ENCODE peak calls at places on chromosomes 1 and 21, in seven cellular contexts. L is IMR-90, Y is trophoblast cell, X is mesenchymal stem cell, E is neuronal stem cell, O is H9, A is H1. M is an unnamed sample.

GRCh38 chr1:158124034-158124433 is 56.7 kb upstream of the CD1D start:
- DNase-seq in X (no peak), E (no peak), O (no peak), L (peak; percentile 9), A (no peak), Y (no peak), M (peak; percentile 59)

GRCh38 chr1:199512037-199512710 is 515.3 kb upstream of the NR5A2 start:
- DNase-seq in E (peak; percentile 54), O (peak; percentile 42), Y (no peak), A (no peak), L (no peak), X (no peak), M (peak; percentile 15)

GRCh38 chr1:66274634-66275033 is 259.3 kb upstream of the SGIP1 start:
- DNase-seq in Y (no peak), E (no peak), X (peak; percentile 41), A (no peak), O (no peak), L (peak; percentile 80), M (no peak)

GRCh38 chr1:148372731-148373130 is 110.4 kb downstream of the PPIAL4G start:
- DNase-seq in Y (peak; percentile 10), L (peak; percentile 44), X (peak; percentile 28), A (no peak), O (no peak), E (no peak), M (no peak)

GRCh38 chr1:23286401-23286800 is 57.7 kb downstream of the HNRNPR start:
- DNase-seq in O (no peak), X (no peak), A (no peak), Y (peak; percentile 32), E (no peak), L (no peak), M (no peak)

GRCh38 chr1:34763142-34763781 is 3.7 kb downstream of the GJB4 start:
- DNase-seq in Y (peak; percentile 83), O (peak; percentile 79), X (no peak), L (peak; percentile 9), A (no peak), E (no peak), M (peak; percentile 90)

GRCh38 chr1:238710697-238711096 is 675.7 kb upstream of the CHRM3 start:
- DNase-seq in Y (no peak), O (no peak), L (peak; percentile 8), X (peak; percentile 5), A (peak; percentile 13), E (no peak), M (peak; percentile 57)

GRCh38 chr1:103074224-103074623 is 34.1 kb downstream of the COL11A1 start:
- DNase-seq in E (no peak), X (no peak), Y (no peak), L (no peak), A (no peak), O (no peak), M (no peak)

GRCh38 chr1:53949023-53949611 is 3.0 kb downstream of the LRRC42 start:
- DNase-seq in O (peak; percentile 54), E (peak; percentile 39), Y (peak; percentile 55), X (peak; percentile 55), L (peak; percentile 51), A (no peak), M (peak; percentile 75)

GRCh38 chr1:8077120-8077573 is 51.0 kb upstream of the ERRFI1 start:
- DNase-seq in Y (peak; percentile 93), A (no peak), X (peak; percentile 99), E (no peak), O (peak; percentile 41), L (peak; percentile 97), M (peak; percentile 56)

GRCh38 chr1:171468120-171468790 is 17.1 kb upstream of the PRRC2C start:
- DNase-seq in X (peak; percentile 27), Y (peak; percentile 49), A (no peak), E (no peak), O (no peak), L (peak; percentile 64), M (no peak)

GRCh38 chr21:41751621-41752020 is 15.2 kb downstream of the RIPK4 start:
- DNase-seq in O (no peak), X (no peak), A (no peak), Y (no peak), L (no peak), E (no peak), M (no peak)

GRCh38 chr1:211643324-211644212 is 31.9 kb downstream of the NEK2 start:
- DNase-seq in X (no peak), Y (no peak), A (no peak), E (no peak), O (no peak), L (no peak), M (peak; percentile 42)

GRCh38 chr1:44354268-44354839 is 703 bp downstream of the ERI3 start:
- DNase-seq in O (no peak), A (no peak), E (no peak), L (peak; percentile 35), X (peak; percentile 28), Y (no peak), M (peak; percentile 36)

GRCh38 chr21:34959607-34960006 is 89.5 kb downstream of the RUNX1 start:
- DNase-seq in L (no peak), A (no peak), X (no peak), E (no peak), O (no peak), Y (no peak), M (no peak)

GRCh38 chr1:7280257-7280656 is 490.8 kb upstream of the VAMP3 start:
- DNase-seq in O (no peak), X (no peak), E (no peak), L (no peak), A (no peak), Y (no peak), M (no peak)

GRCh38 chr21:32411366-32412161 is 942 bp upstream of the EVA1C start:
- DNase-seq in L (peak; percentile 38), A (no peak), E (no peak), X (peak; percentile 15), Y (peak; percentile 25), O (peak; percentile 39), M (no peak)

GRCh38 chr1:10152709-10153284 is 57.6 kb upstream of the KIF1B start:
- DNase-seq in O (peak; percentile 75), E (peak; percentile 26), Y (peak; percentile 67), L (peak; percentile 48), A (no peak), X (peak; percentile 48), M (peak; percentile 68)

GRCh38 chr1:31748265-31748859 is 15.8 kb downstream of the ADGRB2 start:
- DNase-seq in A (no peak), O (no peak), E (no peak), Y (peak; percentile 19), X (peak; percentile 20), L (peak; percentile 31), M (peak; percentile 69)

GRCh38 chr1:29675481-29676263 is 439.4 kb downstream of the PTPRU start:
- DNase-seq in O (peak; percentile 22), Y (no peak), L (no peak), A (no peak), X (no peak), E (no peak), M (peak; percentile 8)

GRCh38 chr1:31505884-31506497 is 70.3 kb upstream of the TINAGL1 start:
- DNase-seq in O (peak; percentile 9), A (no peak), Y (no peak), X (peak; percentile 56), L (peak; percentile 84), E (no peak), M (no peak)

DNA sequence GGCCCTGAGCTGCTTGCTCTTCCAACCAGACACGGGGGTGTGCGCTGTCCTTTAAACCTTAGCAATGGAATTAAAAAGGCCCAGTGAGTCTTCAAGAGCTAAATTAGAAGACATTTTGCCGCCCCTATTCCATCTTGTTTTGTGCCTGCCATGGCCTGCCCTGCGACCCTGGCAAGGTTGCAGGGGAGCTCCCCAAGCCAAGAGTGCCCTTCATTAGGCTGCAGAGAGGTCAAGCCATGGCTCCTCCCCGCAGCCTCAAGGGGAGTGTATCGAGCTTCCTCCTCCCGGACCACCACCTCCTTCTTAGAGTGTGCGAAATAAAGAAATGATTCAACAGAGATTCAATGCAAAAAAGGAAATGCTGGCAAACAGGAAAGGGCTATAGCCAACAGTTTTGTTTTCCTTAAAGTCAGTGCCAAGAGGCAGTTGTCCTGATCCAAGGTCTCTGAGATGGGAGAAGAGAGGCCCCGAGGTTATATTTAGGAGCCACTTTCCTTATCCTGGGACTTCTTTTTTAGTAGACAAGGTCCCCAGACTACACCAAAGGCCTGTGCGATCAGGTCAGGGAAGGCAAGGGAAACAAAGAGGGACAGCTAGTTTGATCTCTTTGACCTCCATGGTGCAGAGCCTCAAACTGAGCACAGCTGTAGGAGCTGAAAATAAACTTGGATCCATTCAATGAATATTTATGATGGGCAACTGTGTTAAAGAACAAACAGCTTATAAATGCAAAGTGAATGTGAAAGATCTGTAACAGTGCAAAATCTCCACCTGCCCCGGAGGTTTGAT is 256.4 kb downstream of the DYRK1A start:
- DNase-seq in X (no peak), O (no peak), Y (no peak), E (no peak), A (no peak), L (no peak), M (no peak)
- H3K18ac ChIP-seq in X (no peak overlapping the region), O (no peak overlapping the region), Y (no peak overlapping the region), E (no peak overlapping the region), A (no peak overlapping the region), L (no peak overlapping the region), M (no peak overlapping the region)

GRCh38 chr1:208254862-208255261 is 10.7 kb upstream of the PLXNA2 start:
- DNase-seq in X (peak; percentile 45), A (no peak), E (no peak), Y (peak; percentile 94), O (no peak), L (peak; percentile 52), M (no peak)

GRCh38 chr1:208256091-208256490 is 11.9 kb upstream of the PLXNA2 start:
- DNase-seq in L (no peak), Y (peak; percentile 91), E (no peak), A (no peak), X (no peak), O (no peak), M (no peak)

GRCh38 chr1:208258277-208258676 is 14.1 kb upstream of the PLXNA2 start:
- DNase-seq in L (no peak), O (no peak), A (no peak), X (no peak), Y (no peak), E (no peak), M (no peak)

GRCh38 chr1:208256556-208256955 is 12.4 kb upstream of the PLXNA2 start:
- DNase-seq in A (no peak), O (no peak), Y (peak; percentile 99), X (no peak), E (no peak), L (no peak), M (no peak)

DNA sequence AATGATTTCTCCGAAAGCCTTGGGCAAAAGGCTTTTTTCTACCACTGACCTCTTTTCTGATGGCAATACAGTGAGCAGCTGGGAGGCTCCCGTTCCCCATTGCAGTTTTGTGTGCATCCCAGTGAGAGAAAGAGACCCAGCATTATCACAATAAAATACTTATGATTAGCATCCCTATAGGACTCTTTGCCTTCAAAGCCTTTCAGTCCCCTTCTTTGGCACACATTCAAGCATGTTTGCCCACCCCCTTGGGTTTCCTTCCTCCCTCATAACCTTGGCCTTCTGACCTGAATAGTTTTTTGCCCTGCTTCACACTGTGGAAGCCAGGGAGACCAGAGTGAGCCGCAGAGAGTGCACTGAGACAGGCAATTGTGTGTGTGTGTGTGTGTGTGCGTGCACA is 13.1 kb upstream of the PLXNA2 start:
- DNase-seq in L (no peak), E (no peak), Y (no peak), X (no peak), O (no peak), A (no peak), M (no peak)
- H3K18ac ChIP-seq in L (no peak overlapping the region), E (no peak overlapping the region), Y (no peak overlapping the region), X (no peak overlapping the region), O (no peak overlapping the region), A (no peak overlapping the region), M (no peak overlapping the region)

GRCh38 chr1:247437551-247438535 is 20.1 kb downstream of the OR2B11 start:
- DNase-seq in Y (no peak), A (no peak), L (no peak), O (no peak), E (no peak), X (no peak), M (no peak)
- H3K18ac ChIP-seq in Y (no peak overlapping the region), A (no peak overlapping the region), L (no peak overlapping the region), O (no peak overlapping the region), E (no peak overlapping the region), X (no peak overlapping the region), M (no peak overlapping the region)

GRCh38 chr21:46266946-46267345 is 18.5 kb downstream of the MCM3AP start:
- DNase-seq in L (no peak), E (no peak), O (no peak), Y (no peak), X (no peak), A (no peak), M (no peak)
- H3K18ac ChIP-seq in L (no peak overlapping the region), E (no peak overlapping the region), O (no peak overlapping the region), Y (no peak overlapping the region), X (no peak overlapping the region), A (no peak overlapping the region), M (no peak overlapping the region)